ENCODE peak calls at places on chromosomes 4 and X, in four cellular contexts. H, V, W and Q are unnamed samples.

GRCh38 chr4:88859191-88859812 is 161.7 kb upstream of the NAP1L5 start:
- DNase-seq in H (no peak), V (no peak), W (no peak), Q (no peak)

GRCh38 chr4:112098841-112099240 is 46.4 kb upstream of the FAM241A start:
- DNase-seq in H (no peak), V (no peak), W (no peak), Q (no peak)

GRCh38 chrX:45710081-45710801 is 509.6 kb upstream of the DIPK2B start:
- DNase-seq in H (peak), V (no peak), W (no peak), Q (no peak)

GRCh38 chrX:69501433-69501832 is 2.7 kb upstream of the NALF2 start:
- DNase-seq in H (no peak), V (peak), W (no peak), Q (peak)

GRCh38 chr4:108426493-108426892 is 193.9 kb upstream of the RPL34 start:
- DNase-seq in H (no peak), V (no peak), W (no peak), Q (no peak)

GRCh38 chr4:89563431-89563830 is 255.8 kb upstream of the GPRIN3 start:
- DNase-seq in H (no peak), V (no peak), W (no peak), Q (no peak)

GRCh38 chrX:102715967-102716366 is 3.7 kb downstream of the GPRASP2 start:
- DNase-seq in H (no peak), V (no peak), W (no peak), Q (no peak)

GRCh38 chr4:159129822-159130550 is 27.1 kb downstream of the RAPGEF2 start:
- DNase-seq in H (no peak), V (peak), W (no peak), Q (no peak)

GRCh38 chr4:143358923-143359694 is 22.4 kb downstream of the GAB1 start:
- DNase-seq in H (no peak), V (peak), W (no peak), Q (no peak)

GRCh38 chr4:184939978-184940377 is 78.3 kb upstream of the HELT start:
- DNase-seq in H (no peak), V (no peak), W (no peak), Q (no peak)

GRCh38 chr4:87839309-87839946 is 6.7 kb downstream of the MEPE start:
- DNase-seq in H (no peak), V (peak), W (no peak), Q (no peak)

GRCh38 chrX:8748855-8749254 is 16.9 kb upstream of the ANOS1 start:
- DNase-seq in H (peak), V (peak), W (no peak), Q (no peak)

GRCh38 chr4:187283306-187283705 is 559.6 kb upstream of the FAT1 start:
- DNase-seq in H (no peak), V (no peak), W (no peak), Q (no peak)

GRCh38 chr4:43453058-43453457 is 560.5 kb downstream of the GRXCR1 start:
- DNase-seq in H (no peak), V (no peak), W (no peak), Q (no peak)

GRCh38 chr4:168648929-168649328 is 152.1 kb downstream of the PALLD start:
- DNase-seq in H (no peak), V (no peak), W (no peak), Q (no peak)

GRCh38 chrX:51860679-51861078 is 32.7 kb upstream of the MAGED1 start:
- DNase-seq in H (no peak), V (peak), W (no peak), Q (peak)

GRCh38 chrX:29952016-29952415 is 263.3 kb upstream of the MAGEB2 start:
- DNase-seq in H (no peak), V (no peak), W (no peak), Q (no peak)

GRCh38 chrX:2627272-2627867 is 63.7 kb upstream of the CD99 start:
- DNase-seq in H (peak), V (peak), W (no peak), Q (peak)

GRCh38 chr4:55278316-55278715 is 67.7 kb upstream of the SRD5A3 start:
- DNase-seq in H (no peak), V (no peak), W (no peak), Q (no peak)

GRCh38 chrX:130726661-130727060 is 176.3 kb downstream of the ENOX2 start:
- DNase-seq in H (no peak), V (no peak), W (no peak), Q (no peak)

GRCh38 chr4:181161669-181162068 is 1081.5 kb upstream of the TENM3 start:
- DNase-seq in H (no peak), V (no peak), W (no peak), Q (no peak)

GRCh38 chrX:8897259-8897658 is 96.1 kb upstream of the FAM9A start:
- DNase-seq in H (no peak), V (no peak), W (no peak), Q (no peak)

GRCh38 chr4:85370400-85371032 is 104.4 kb upstream of the ARHGAP24 start:
- DNase-seq in H (no peak), V (peak), W (peak), Q (peak)

GRCh38 chrX:10952619-10953018 is 158.5 kb upstream of the HCCS start:
- DNase-seq in H (no peak), V (no peak), W (peak), Q (no peak)

GRCh38 chrX:119010491-119010890 is 36.1 kb downstream of the LONRF3 start:
- DNase-seq in H (no peak), V (no peak), W (no peak), Q (no peak)

GRCh38 chr4:76459291-76459723 is 24.3 kb downstream of the SHROOM3 start:
- DNase-seq in H (no peak), V (peak), W (peak), Q (no peak)

GRCh38 chr4:105184316-105184988 is 37.8 kb downstream of the TET2 start:
- DNase-seq in H (no peak), V (no peak), W (no peak), Q (no peak)

GRCh38 chr4:3207531-3208037 is 41.4 kb upstream of the MSANTD1 start:
- DNase-seq in H (no peak), V (no peak), W (no peak), Q (peak)

GRCh38 chrX:20270557-20270880 is 3.8 kb upstream of the RPS6KA3 start:
- DNase-seq in H (no peak), V (no peak), W (no peak), Q (peak)

GRCh38 chr4:107392380-107392779 is 327.7 kb downstream of the PAPSS1 start:
- DNase-seq in H (no peak), V (no peak), W (no peak), Q (no peak)

GRCh38 chr4:41517121-41517520 is 20.8 kb upstream of the LIMCH1 start:
- DNase-seq in H (no peak), V (no peak), W (no peak), Q (no peak)

GRCh38 chrX:81195712-81196111 is 6.0 kb downstream of the HMGN5 start:
- DNase-seq in H (peak), V (peak), W (no peak), Q (peak)

GRCh38 chr4:139978692-139979091 is 175.3 kb downstream of the MAML3 start:
- DNase-seq in H (no peak), V (no peak), W (no peak), Q (no peak)

GRCh38 chr4:82467442-82467841 is 37.1 kb downstream of the ENOPH1 start:
- DNase-seq in H (no peak), V (peak), W (no peak), Q (peak)

GRCh38 chrX:1351981-1352714 is 15.6 kb downstream of the IL3RA start:
- DNase-seq in H (no peak), V (no peak), W (no peak), Q (no peak)

GRCh38 chr4:156280726-156281125 is 327.1 kb upstream of the CTSO start:
- DNase-seq in H (no peak), V (no peak), W (no peak), Q (no peak)

GRCh38 chr4:71231073-71231752 is 107.6 kb upstream of the SLC4A4 start:
- DNase-seq in H (no peak), V (no peak), W (no peak), Q (no peak)

DNA sequence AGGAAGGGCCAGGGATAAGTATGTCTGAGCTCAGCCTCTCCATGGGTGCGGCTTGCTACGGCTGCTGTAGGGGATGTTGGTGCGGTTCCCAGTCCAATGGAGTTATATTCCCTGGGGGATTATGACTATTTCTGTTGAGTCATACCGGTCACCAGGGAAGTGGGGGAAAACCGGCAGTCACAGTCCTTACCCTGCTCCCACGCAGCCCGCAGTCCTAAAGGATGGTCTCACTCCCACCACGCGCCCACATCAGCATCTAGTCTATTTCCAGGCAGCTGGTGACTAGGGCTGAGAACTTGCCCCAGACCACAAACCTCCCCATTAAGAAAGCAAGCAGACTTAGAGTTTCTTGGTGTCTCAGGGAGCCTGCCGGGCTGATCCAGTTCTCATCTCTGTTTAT is 191.6 kb downstream of the VEGFC start:
- DNase-seq in H (no peak), V (no peak), W (no peak), Q (no peak)
- TF ChIP-seq JUN in H (no peak), V (no peak), W (no peak), Q (no peak)

GRCh38 chr4:110669663-110670062 is 46.8 kb upstream of the PITX2 start:
- DNase-seq in H (no peak), V (no peak), W (no peak), Q (no peak)
- TF ChIP-seq RNF2 in H (no peak), V (no peak), W (no peak), Q (no peak)

GRCh38 chr4:132344924-132345828 is 803.9 kb upstream of the PCDH10 start:
- DNase-seq in H (no peak), V (peak), W (no peak), Q (no peak)
- TF ChIP-seq POLR2A in H (no peak), V (peak), W (no peak), Q (no peak)

GRCh38 chr4:117996891-117997290 is 37.4 kb upstream of the NDST3 start:
- DNase-seq in H (no peak), V (no peak), W (no peak), Q (no peak)
- TF ChIP-seq JUN in H (no peak), V (no peak), W (no peak), Q (no peak)